ENCODE peak calls at places on chromosomes 16 and 17, in nine cellular contexts. I is germinal center; G is right lobe of liver; D is omental fat pad; E is amygdala; Z is fibroblast of mammary gland; B is GDM1; T is stimulated activated CD4-positive, alpha-beta T cell treated with anti-CD3 and anti-CD28 coated beads, Interleukin-1b, Interleukin-23, amount 100 ng/mL, for 48 hours; W is Calu3. Q is an unnamed sample.

GRCh38 chr16:87964049-87964448 is 12.8 kb downstream of the BANP start:
- DNase-seq in I (no peak), G (no peak), D (no peak), E (no peak), Z (peak; percentile 46), B (no peak), T (no peak), W (no peak), Q (no peak)

GRCh38 chr17:73412914-73413313 is 101.1 kb upstream of the CDC42EP4 start:
- DNase-seq in I (no peak), G (no peak), D (no peak), E (no peak), Z (no peak), B (no peak), T (no peak), W (no peak), Q (no peak)

GRCh38 chr16:27318399-27319256 is 4.9 kb downstream of the IL4R start:
- DNase-seq in I (peak; percentile 51), G (no peak), D (no peak), E (no peak), Z (no peak), B (peak; percentile 60), T (peak; percentile 75), W (peak; percentile 46), Q (no peak)

GRCh38 chr17:42526031-42526444 is 10.0 kb upstream of the NAGLU start:
- DNase-seq in I (no peak), G (no peak), D (no peak), E (no peak), Z (peak; percentile 65), B (no peak), T (no peak), W (no peak), Q (no peak)

GRCh38 chr17:77409282-77410161 is 268.8 kb downstream of the SEC14L1 start:
- DNase-seq in I (no peak), G (no peak), D (no peak), E (peak; percentile 26), Z (peak; percentile 68), B (no peak), T (no peak), W (no peak), Q (peak; percentile 42)

GRCh38 chr17:49747632-49748031 is 16.3 kb downstream of the FAM117A start:
- DNase-seq in I (no peak), G (no peak), D (no peak), E (no peak), Z (no peak), B (no peak), T (no peak), W (no peak), Q (no peak)

GRCh38 chr17:80983545-80983944 is 8.1 kb upstream of the CHMP6 start:
- DNase-seq in I (no peak), G (no peak), D (no peak), E (no peak), Z (no peak), B (no peak), T (no peak), W (no peak), Q (no peak)

GRCh38 chr17:42979511-42980273 is at the start of gene PTGES3L:
- DNase-seq in I (peak; percentile 55), G (no peak), D (no peak), E (peak; percentile 11), Z (no peak), B (peak; percentile 30), T (peak; percentile 39), W (peak; percentile 71), Q (no peak)

GRCh38 chr17:77382966-77383612 is 242.3 kb downstream of the SEC14L1 start:
- DNase-seq in I (no peak), G (no peak), D (no peak), E (no peak), Z (peak; percentile 75), B (no peak), T (no peak), W (no peak), Q (peak; percentile 31)

GRCh38 chr17:34571428-34572130 is 7.8 kb upstream of the TMEM132E start:
- DNase-seq in I (no peak), G (peak; percentile 39), D (no peak), E (peak; percentile 21), Z (no peak), B (no peak), T (no peak), W (no peak), Q (no peak)

GRCh38 chr17:79573196-79573929 is 37.5 kb downstream of the RBFOX3 start:
- DNase-seq in I (no peak), G (no peak), D (no peak), E (peak; percentile 9), Z (peak; percentile 1), B (no peak), T (no peak), W (no peak), Q (no peak)

GRCh38 chr17:40362696-40363479 is 1.6 kb downstream of the GJD3 start:
- DNase-seq in I (peak; percentile 86), G (peak; percentile 86), D (no peak), E (no peak), Z (peak; percentile 63), B (peak; percentile 71), T (peak; percentile 90), W (peak; percentile 100), Q (peak; percentile 90)

GRCh38 chr17:31068291-31068690 is 26.5 kb upstream of the NF1 start:
- DNase-seq in I (peak; percentile 65), G (peak; percentile 24), D (no peak), E (peak; percentile 8), Z (peak; percentile 40), B (peak; percentile 34), T (peak; percentile 55), W (peak; percentile 53), Q (peak; percentile 81)

GRCh38 chr16:85952197-85952596 is 53.2 kb downstream of the IRF8 start:
- DNase-seq in I (no peak), G (no peak), D (no peak), E (no peak), Z (no peak), B (no peak), T (no peak), W (no peak), Q (no peak)

GRCh38 chr17:79943354-79944241 is 92.1 kb downstream of the TBC1D16 start:
- DNase-seq in I (no peak), G (peak; percentile 18), D (peak; percentile 21), E (no peak), Z (no peak), B (no peak), T (no peak), W (no peak), Q (no peak)

GRCh38 chr16:82456683-82457082 is 170.1 kb upstream of the CDH13 start:
- DNase-seq in I (peak; percentile 41), G (peak; percentile 61), D (no peak), E (peak; percentile 58), Z (peak; percentile 34), B (no peak), T (peak; percentile 34), W (peak; percentile 71), Q (peak; percentile 69)

GRCh38 chr16:83113317-83113716 is 486.5 kb downstream of the CDH13 start:
- DNase-seq in I (peak; percentile 10), G (no peak), D (no peak), E (peak; percentile 51), Z (peak; percentile 17), B (no peak), T (no peak), W (no peak), Q (peak; percentile 57)